ENCODE peak calls at places on chromosomes 16 and 17, in eight cellular contexts. H is HT-29, A is M059J, O is ELR, C is lower lobe of right lung, Z is fibroblast of the aortic adventitia, W is NCI-H1092, X is left ventricle myocardium inferior. Q is an unnamed sample.

GRCh38 chr16:27258241-27258734 is 10.3 kb downstream of the NSMCE1 start:
- DNase-seq in H (no peak), A (peak), O (no peak), C (no peak), Z (peak), W (no peak), X (no peak), Q (no peak)

GRCh38 chr16:27209591-27209990 is 6.3 kb downstream of the KDM8 start:
- DNase-seq in H (no peak), A (no peak), O (no peak), C (no peak), Z (no peak), W (no peak), X (no peak), Q (no peak)

GRCh38 chr16:29662729-29663019 is 373 bp upstream of the SPN start:
- DNase-seq in H (no peak), A (no peak), O (no peak), C (peak), Z (no peak), W (no peak), X (no peak), Q (no peak)

GRCh38 chr17:30956764-30957374 is 14.0 kb upstream of the RNF135 start:
- DNase-seq in H (no peak), A (no peak), O (no peak), C (no peak), Z (peak), W (no peak), X (no peak), Q (no peak)

GRCh38 chr16:1501630-1502029 is 8.5 kb downstream of the TELO2 start:
- DNase-seq in H (no peak), A (no peak), O (no peak), C (no peak), Z (no peak), W (no peak), X (no peak), Q (no peak)

GRCh38 chr17:61955621-61956020 is 27.8 kb upstream of the INTS2 start:
- DNase-seq in H (no peak), A (no peak), O (no peak), C (no peak), Z (no peak), W (no peak), X (no peak), Q (no peak)

GRCh38 chr17:49519781-49520180 is 24.7 kb downstream of the NGFR start:
- DNase-seq in H (no peak), A (no peak), O (no peak), C (no peak), Z (no peak), W (no peak), X (peak), Q (no peak)

GRCh38 chr16:80544326-80544725 is 3.5 kb downstream of the DYNLRB2 start:
- DNase-seq in H (no peak), A (peak), O (no peak), C (no peak), Z (no peak), W (no peak), X (no peak), Q (no peak)

GRCh38 chr16:51710186-51710585 is 559.1 kb upstream of the SALL1 start:
- DNase-seq in H (no peak), A (peak), O (no peak), C (no peak), Z (no peak), W (no peak), X (no peak), Q (peak)

GRCh38 chr16:53089434-53090270 is 34.9 kb downstream of the CHD9 start:
- DNase-seq in H (no peak), A (peak), O (no peak), C (no peak), Z (peak), W (peak), X (no peak), Q (peak)

GRCh38 chr17:9178319-9178718 is 157.0 kb downstream of the NTN1 start:
- DNase-seq in H (no peak), A (no peak), O (no peak), C (no peak), Z (no peak), W (no peak), X (no peak), Q (no peak)

GRCh38 chr16:56277040-56277439 is 85.8 kb downstream of the GNAO1 start:
- DNase-seq in H (peak), A (no peak), O (peak), C (no peak), Z (no peak), W (no peak), X (no peak), Q (no peak)

GRCh38 chr16:66662445-66663194 is 33.9 kb downstream of the CMTM4 start:
- DNase-seq in H (peak), A (peak), O (peak), C (no peak), Z (peak), W (no peak), X (no peak), Q (peak)

GRCh38 chr16:74607310-74607966 is 524 bp upstream of the GLG1 start:
- DNase-seq in H (peak), A (no peak), O (no peak), C (no peak), Z (no peak), W (peak), X (no peak), Q (no peak)

GRCh38 chr16:12655530-12655929 is 148.2 kb downstream of the CPPED1 start:
- DNase-seq in H (no peak), A (no peak), O (no peak), C (no peak), Z (no peak), W (no peak), X (no peak), Q (no peak)

GRCh38 chr17:59846391-59847165 is 46.2 kb downstream of the TUBD1 start:
- DNase-seq in H (peak), A (peak), O (peak), C (no peak), Z (peak), W (no peak), X (peak), Q (peak)

GRCh38 chr17:37191219-37191618 is 184.6 kb upstream of the C17orf78 start:
- DNase-seq in H (no peak), A (peak), O (peak), C (no peak), Z (peak), W (no peak), X (no peak), Q (no peak)

GRCh38 chr17:41338961-41339485 is 11.6 kb downstream of the KRT33A start:
- DNase-seq in H (no peak), A (peak), O (peak), C (no peak), Z (no peak), W (no peak), X (no peak), Q (peak)

GRCh38 chr17:67995568-67996191 is 589 bp downstream of the C17orf58 start:
- DNase-seq in H (peak), A (peak), O (peak), C (no peak), Z (peak), W (no peak), X (peak), Q (no peak)

Q was measured in H4.